ENCODE peak calls at places on chromosomes 6 and 20, in five cellular contexts. Q is ovary, T is hypothalamus, P is kidney epithelial cell, I is NCI-H510A. Z is an unnamed sample.

GRCh38 chr20:23963941-23964340 is 24.6 kb downstream of the GGTLC1 start:
- DNase-seq in Q (no peak), T (no peak), P (no peak), I (no peak), Z (no peak)

GRCh38 chr20:35478804-35479472 is 23.5 kb downstream of the CEP250 start:
- DNase-seq in Q (no peak), T (no peak), P (no peak), I (no peak), Z (no peak)

GRCh38 chr6:132236281-132236680 is 165.0 kb downstream of the MOXD1 start:
- DNase-seq in Q (no peak), T (no peak), P (no peak), I (no peak), Z (no peak)

GRCh38 chr20:42775037-42775436 is 414.7 kb downstream of the PTPRT start:
- DNase-seq in Q (no peak), T (no peak), P (no peak), I (no peak), Z (no peak)

GRCh38 chr20:25233016-25233772 is 14.7 kb upstream of the PYGB start:
- DNase-seq in Q (no peak), T (no peak), P (peak; percentile 56), I (no peak), Z (peak; percentile 55)

GRCh38 chr6:144219056-144219685 is 66.0 kb upstream of the UTRN start:
- DNase-seq in Q (no peak), T (no peak), P (peak; percentile 18), I (no peak), Z (no peak)

GRCh38 chr6:23174781-23175361 is 605.5 kb downstream of the HDGFL1 start:
- DNase-seq in Q (no peak), T (no peak), P (peak; percentile 59), I (no peak), Z (peak; percentile 62)

GRCh38 chr6:35686873-35687557 is 1.7 kb downstream of the FKBP5 start:
- DNase-seq in Q (no peak), T (no peak), P (no peak), I (no peak), Z (no peak)

GRCh38 chr20:54208492-54209044 is 681 bp downstream of the PFDN4 start:
- DNase-seq in Q (no peak), T (no peak), P (no peak), I (no peak), Z (peak; percentile 54)

GRCh38 chr20:4158466-4159050 is 143.2 kb upstream of the RNF24 start:
- DNase-seq in Q (no peak), T (no peak), P (no peak), I (no peak), Z (no peak)

GRCh38 chr6:112337209-112337638 is 9.9 kb upstream of the RFPL4B start:
- DNase-seq in Q (peak; percentile 75), T (peak; percentile 15), P (peak; percentile 29), I (no peak), Z (peak; percentile 86)

GRCh38 chr6:13431861-13432465 is 55.4 kb downstream of the GFOD1 start:
- DNase-seq in Q (no peak), T (no peak), P (no peak), I (no peak), Z (no peak)

GRCh38 chr6:684831-685636 is 7.9 kb downstream of the EXOC2 start:
- DNase-seq in Q (no peak), T (no peak), P (peak; percentile 23), I (no peak), Z (no peak)

GRCh38 chr6:134169881-134170486 is 117.6 kb upstream of the SLC2A12 start:
- DNase-seq in Q (no peak), T (no peak), P (no peak), I (no peak), Z (no peak)

GRCh38 chr6:166627875-166628849 is 1.1 kb upstream of the RPS6KA2 start:
- DNase-seq in Q (peak; percentile 74), T (no peak), P (no peak), I (peak; percentile 42), Z (no peak)